ENCODE peak calls at places on chromosomes 11 and 22, in ten cellular contexts. J is adipocyte, I is NCI-H460, B is memory B cell, G is AG08395, R is T-helper 1 cell, Y is ovary, S is T-cell, O is pons, V is cardiac septum. T is an unnamed sample.

GRCh38 chr22:26561756-26562417 is 28.0 kb downstream of the TPST2 start:
- DNase-seq in J (no peak), I (no peak), B (no peak), G (no peak), R (no peak), Y (no peak), S (no peak), O (no peak), V (peak), T (no peak)

GRCh38 chr22:31081963-31082605 is 966 bp downstream of the SMTN start:
- DNase-seq in J (no peak), I (no peak), B (no peak), G (peak), R (no peak), Y (no peak), S (no peak), O (no peak), V (no peak), T (peak)

GRCh38 chr22:46008836-46009596 is 32.1 kb upstream of the WNT7B start:
- DNase-seq in J (no peak), I (no peak), B (no peak), G (no peak), R (no peak), Y (no peak), S (no peak), O (no peak), V (peak), T (peak)

GRCh38 chr11:119029340-119030028 is 1.2 kb downstream of the SLC37A4 start:
- DNase-seq in J (no peak), I (no peak), B (no peak), G (no peak), R (no peak), Y (no peak), S (no peak), O (peak), V (no peak), T (no peak)

GRCh38 chr11:73262851-73263495 is 9.2 kb upstream of the P2RY6 start:
- DNase-seq in J (peak), I (no peak), B (no peak), G (no peak), R (no peak), Y (no peak), S (no peak), O (no peak), V (peak), T (no peak)

GRCh38 chr11:107562647-107563208 is 2.8 kb downstream of the ALKBH8 start:
- DNase-seq in J (peak), I (peak), B (no peak), G (peak), R (no peak), Y (no peak), S (no peak), O (no peak), V (no peak), T (no peak)

GRCh38 chr11:68932358-68932757 is 28.7 kb downstream of the IGHMBP2 start:
- DNase-seq in J (no peak), I (no peak), B (no peak), G (no peak), R (no peak), Y (no peak), S (no peak), O (no peak), V (no peak), T (peak)

GRCh38 chr22:42296883-42297282 is 26.4 kb upstream of the TCF20 start:
- DNase-seq in J (no peak), I (no peak), B (no peak), G (no peak), R (no peak), Y (no peak), S (no peak), O (no peak), V (no peak), T (no peak)

GRCh38 chr22:50292643-50293440 is 14.6 kb downstream of the PLXNB2 start:
- DNase-seq in J (no peak), I (no peak), B (no peak), G (no peak), R (no peak), Y (no peak), S (no peak), O (no peak), V (no peak), T (no peak)

GRCh38 chr11:77188323-77188911 is 60.4 kb downstream of the MYO7A start:
- DNase-seq in J (peak), I (peak), B (peak), G (peak), R (peak), Y (peak), S (peak), O (peak), V (peak), T (no peak)

GRCh38 chr22:27603823-27604190 is 197.7 kb downstream of the MN1 start:
- DNase-seq in J (peak), I (no peak), B (no peak), G (no peak), R (no peak), Y (no peak), S (no peak), O (no peak), V (no peak), T (no peak)

GRCh38 chr22:37911273-37911672 is 5.2 kb downstream of the MICALL1 start:
- DNase-seq in J (no peak), I (no peak), B (no peak), G (no peak), R (no peak), Y (no peak), S (no peak), O (no peak), V (no peak), T (no peak)

GRCh38 chr11:35357893-35358292 is 61.5 kb downstream of the SLC1A2 start:
- DNase-seq in J (peak), I (no peak), B (no peak), G (no peak), R (no peak), Y (no peak), S (no peak), O (no peak), V (no peak), T (no peak)

GRCh38 chr22:49664371-49664881 is 163.2 kb downstream of the BRD1 start:
- DNase-seq in J (no peak), I (no peak), B (no peak), G (no peak), R (no peak), Y (no peak), S (no peak), O (no peak), V (no peak), T (peak)

GRCh38 chr22:48936391-48936790 is 891.3 kb downstream of the BRD1 start:
- DNase-seq in J (no peak), I (no peak), B (no peak), G (no peak), R (no peak), Y (no peak), S (no peak), O (no peak), V (no peak), T (no peak)

GRCh38 chr11:114315749-114316368 is 19.7 kb downstream of the NNMT start:
- DNase-seq in J (no peak), I (no peak), B (no peak), G (no peak), R (no peak), Y (no peak), S (no peak), O (no peak), V (no peak), T (no peak)

GRCh38 chr11:47087801-47088200 is 88.9 kb downstream of the ARFGAP2 start:
- DNase-seq in J (no peak), I (no peak), B (no peak), G (no peak), R (no peak), Y (no peak), S (no peak), O (no peak), V (no peak), T (no peak)

GRCh38 chr11:124123587-124123986 is 8.3 kb downstream of the VWA5A start:
- DNase-seq in J (no peak), I (no peak), B (no peak), G (no peak), R (no peak), Y (no peak), S (no peak), O (no peak), V (no peak), T (no peak)

GRCh38 chr11:85955531-85955930 is 100.3 kb downstream of the CCDC83 start:
- DNase-seq in J (peak), I (no peak), B (no peak), G (peak), R (no peak), Y (peak), S (no peak), O (no peak), V (no peak), T (no peak)

GRCh38 chr11:59102259-59102765 is 4.7 kb upstream of the FAM111B start:
- DNase-seq in J (peak), I (peak), B (peak), G (peak), R (peak), Y (no peak), S (no peak), O (peak), V (no peak), T (no peak)

GRCh38 chr22:32926600-32926999 is 125.1 kb downstream of the TIMP3 start:
- DNase-seq in J (peak), I (peak), B (no peak), G (peak), R (no peak), Y (no peak), S (no peak), O (no peak), V (no peak), T (no peak)

GRCh38 chr11:116500002-116500832 is 272.6 kb downstream of the BUD13 start:
- DNase-seq in J (no peak), I (no peak), B (no peak), G (no peak), R (no peak), Y (no peak), S (no peak), O (no peak), V (peak), T (no peak)

GRCh38 chr11:4068962-4069361 is 25.6 kb upstream of the RRM1 start:
- DNase-seq in J (no peak), I (no peak), B (no peak), G (peak), R (no peak), Y (no peak), S (no peak), O (peak), V (no peak), T (no peak)

GRCh38 chr11:130601764-130602163 is 153.3 kb downstream of the ADAMTS15 start:
- DNase-seq in J (no peak), I (no peak), B (no peak), G (no peak), R (no peak), Y (no peak), S (no peak), O (no peak), V (no peak), T (no peak)

GRCh38 chr22:32695451-32695891 is 106.0 kb upstream of the TIMP3 start:
- DNase-seq in J (peak), I (no peak), B (no peak), G (peak), R (no peak), Y (no peak), S (no peak), O (no peak), V (no peak), T (no peak)

GRCh38 chr22:26740253-26740652 is 82.9 kb downstream of the MIAT start:
- DNase-seq in J (no peak), I (no peak), B (no peak), G (no peak), R (no peak), Y (no peak), S (no peak), O (no peak), V (no peak), T (no peak)

GRCh38 chr11:47435687-47436086 is 9.4 kb upstream of the PSMC3 start:
- DNase-seq in J (no peak), I (no peak), B (no peak), G (no peak), R (no peak), Y (no peak), S (no peak), O (no peak), V (no peak), T (no peak)

GRCh38 chr22:40982482-40983385 is 31.6 kb downstream of the RBX1 start:
- DNase-seq in J (no peak), I (no peak), B (peak), G (no peak), R (no peak), Y (no peak), S (no peak), O (peak), V (no peak), T (no peak)

GRCh38 chr11:130636672-130637463 is 188.4 kb downstream of the ADAMTS15 start:
- DNase-seq in J (peak), I (peak), B (no peak), G (peak), R (no peak), Y (no peak), S (no peak), O (no peak), V (no peak), T (no peak)

GRCh38 chr11:117870176-117870952 is 6.1 kb downstream of the FXYD6 start:
- DNase-seq in J (no peak), I (no peak), B (no peak), G (no peak), R (no peak), Y (no peak), S (no peak), O (peak), V (no peak), T (no peak)

GRCh38 chr22:37638351-37639069 is 959 bp upstream of the SH3BP1 start:
- DNase-seq in J (no peak), I (no peak), B (no peak), G (no peak), R (no peak), Y (no peak), S (no peak), O (no peak), V (no peak), T (no peak)

GRCh38 chr11:91731051-91731450 is 493.6 kb upstream of the FAT3 start:
- DNase-seq in J (no peak), I (no peak), B (no peak), G (no peak), R (no peak), Y (no peak), S (no peak), O (no peak), V (no peak), T (no peak)

GRCh38 chr11:94794287-94795168 is 26.4 kb downstream of the AMOTL1 start:
- DNase-seq in J (peak), I (no peak), B (no peak), G (peak), R (no peak), Y (peak), S (no peak), O (no peak), V (peak), T (no peak)

GRCh38 chr11:34308821-34309585 is 48.8 kb downstream of the ABTB2 start:
- DNase-seq in J (peak), I (no peak), B (no peak), G (peak), R (no peak), Y (no peak), S (no peak), O (no peak), V (no peak), T (no peak)

GRCh38 chr22:36636916-36637315 is 66.6 kb downstream of the CACNG2 start:
- DNase-seq in J (no peak), I (no peak), B (no peak), G (no peak), R (no peak), Y (no peak), S (no peak), O (no peak), V (no peak), T (no peak)

GRCh38 chr11:93537022-93537421 is 6.2 kb downstream of the SMCO4 start:
- DNase-seq in J (no peak), I (no peak), B (no peak), G (no peak), R (no peak), Y (no peak), S (no peak), O (peak), V (peak), T (no peak)

GRCh38 chr22:45948081-45948648 is 28.8 kb downstream of the WNT7B start:
- DNase-seq in J (no peak), I (no peak), B (peak), G (no peak), R (no peak), Y (no peak), S (no peak), O (no peak), V (no peak), T (no peak)

GRCh38 chr11:97754976-97755375 is 1265.8 kb upstream of the CNTN5 start:
- DNase-seq in J (no peak), I (no peak), B (no peak), G (no peak), R (no peak), Y (no peak), S (no peak), O (no peak), V (no peak), T (no peak)

GRCh38 chr11:131695889-131696429 is 325.5 kb downstream of the NTM start:
- DNase-seq in J (no peak), I (no peak), B (no peak), G (no peak), R (no peak), Y (no peak), S (no peak), O (no peak), V (no peak), T (no peak)

T was measured in RWPE2.